ENCODE peak calls at places on chromosomes 5 and 9, in six cellular contexts. Z, M, W, Y, N and T are unnamed samples.

GRCh38 chr5:171808951-171809350 is 23.3 kb downstream of the SMIM23 start:
- DNase-seq in Z (no peak), W (no peak), N (no peak), M (no peak), Y (no peak), T (no peak)

GRCh38 chr9:34500623-34501267 is 22.0 kb downstream of the ENHO start:
- DNase-seq in Z (peak), M (no peak), W (peak), N (no peak), Y (peak), T (peak)

GRCh38 chr5:64690417-64691151 is at the start of gene SHISAL2B:
- DNase-seq in M (no peak), W (no peak), Z (no peak), N (no peak), Y (peak), T (no peak)

GRCh38 chr9:95581900-95582299 is 65.1 kb upstream of the PTCH1 start:
- DNase-seq in Y (no peak), N (no peak), M (no peak), Z (no peak), W (no peak), T (no peak)

GRCh38 chr5:180204420-180204819 is 4.6 kb downstream of the RASGEF1C start:
- DNase-seq in N (no peak), Y (no peak), Z (no peak), W (no peak), M (no peak), T (no peak)

GRCh38 chr5:173981362-173981761 is 7.6 kb upstream of the C5orf47 start:
- DNase-seq in W (no peak), Z (no peak), Y (no peak), N (no peak), M (no peak), T (no peak)

GRCh38 chr9:131669234-131670172 is 70.4 kb downstream of the RAPGEF1 start:
- DNase-seq in M (no peak), Y (peak), N (no peak), W (no peak), Z (peak), T (peak)

GRCh38 chr9:76218868-76219462 is 175.3 kb downstream of the RFK start:
- DNase-seq in M (no peak), W (no peak), Y (no peak), Z (no peak), N (no peak), T (no peak)

GRCh38 chr9:114664181-114664580 is 6.6 kb upstream of the TEX53 start:
- DNase-seq in Z (no peak), Y (no peak), W (no peak), N (no peak), M (no peak), T (no peak)

GRCh38 chr5:74327339-74327685 is 313.2 kb downstream of the ENC1 start:
- DNase-seq in M (no peak), Y (no peak), N (no peak), W (no peak), Z (no peak), T (no peak)

GRCh38 chr9:122941560-122942234 is 877 bp downstream of the RABGAP1 start:
- DNase-seq in W (no peak), M (no peak), Y (no peak), N (no peak), Z (no peak), T (no peak)

GRCh38 chr9:98034593-98035546 is 21.7 kb upstream of the NANS start:
- DNase-seq in Z (peak), W (no peak), M (peak), N (peak), Y (peak), T (peak)

GRCh38 chr9:92253656-92254055 is 39.8 kb downstream of the IARS1 start:
- DNase-seq in Z (no peak), N (no peak), Y (no peak), M (no peak), W (no peak), T (no peak)

GRCh38 chr9:133153227-133154096 is 10.3 kb downstream of the GBGT1 start:
- DNase-seq in Z (no peak), W (no peak), M (no peak), Y (no peak), N (peak), T (no peak)

GRCh38 chr5:3268760-3269330 is 326.8 kb upstream of the IRX1 start:
- DNase-seq in Y (no peak), N (no peak), W (no peak), Z (no peak), M (no peak), T (no peak)

GRCh38 chr9:18240213-18240612 is 233.7 kb upstream of the ADAMTSL1 start:
- DNase-seq in W (no peak), N (no peak), Z (no peak), Y (no peak), M (no peak), T (no peak)

GRCh38 chr5:77426670-77427069 is 65.4 kb downstream of the WDR41 start:
- DNase-seq in Y (no peak), W (no peak), M (no peak), Z (no peak), N (no peak), T (no peak)

GRCh38 chr9:79195904-79196303 is 375.9 kb upstream of the TLE4 start:
- DNase-seq in Y (no peak), Z (no peak), N (no peak), W (no peak), M (peak), T (no peak)